ENCODE peak calls at places on chromosomes 3 and 15, in eight cellular contexts. N, V, E, F, W, Z, L and R are unnamed samples.

GRCh38 chr3:29164825-29165224 is 116.0 kb upstream of the RBMS3 start:
- DNase-seq in V (no peak), W (no peak), N (no peak), E (no peak), L (peak), F (no peak), Z (no peak), R (no peak)

GRCh38 chr3:48429416-48430358 is at the start of gene PLXNB1:
- DNase-seq in Z (no peak), E (peak), F (peak), L (peak), N (peak), V (peak), W (peak), R (peak)

GRCh38 chr3:149367021-149367840 is 10.2 kb downstream of the TM4SF1 start:
- DNase-seq in V (no peak), F (no peak), L (no peak), E (no peak), N (no peak), W (no peak), Z (peak), R (no peak)

GRCh38 chr3:33391255-33391995 is 48.8 kb downstream of the UBP1 start:
- DNase-seq in F (no peak), V (no peak), Z (no peak), W (no peak), N (no peak), L (no peak), E (no peak), R (no peak)

GRCh38 chr3:189766416-189766815 is 135.2 kb downstream of the TP63 start:
- DNase-seq in V (no peak), W (no peak), L (no peak), Z (no peak), F (peak), E (no peak), N (no peak), R (no peak)

GRCh38 chr15:23503546-23503945 is 56.5 kb upstream of the GOLGA6L2 start:
- DNase-seq in E (no peak), W (no peak), V (no peak), F (no peak), L (no peak), N (no peak), Z (no peak), R (no peak)

GRCh38 chr3:115275897-115276296 is 128.8 kb upstream of the ZBTB20 start:
- DNase-seq in F (peak), L (peak), E (no peak), W (no peak), V (no peak), N (no peak), Z (no peak), R (no peak)

GRCh38 chr15:59437777-59438574 is at the start of gene FAM81A:
- DNase-seq in L (peak), W (peak), N (peak), V (peak), F (peak), Z (no peak), E (peak), R (peak)

GRCh38 chr3:115838786-115839185 is 215.5 kb downstream of the GAP43 start:
- DNase-seq in E (no peak), W (no peak), F (no peak), L (no peak), Z (no peak), V (no peak), N (no peak), R (no peak)

GRCh38 chr15:55942332-55942731 is 51.1 kb downstream of the NEDD4 start:
- DNase-seq in L (no peak), W (no peak), E (no peak), Z (no peak), N (no peak), F (no peak), V (no peak), R (no peak)

GRCh38 chr3:177354461-177354860 is 157.2 kb upstream of the TBL1XR1 start:
- DNase-seq in L (no peak), F (no peak), E (no peak), N (no peak), V (no peak), W (no peak), Z (no peak), R (no peak)

GRCh38 chr3:23659840-23660430 is 145.8 kb upstream of the UBE2E1 start:
- DNase-seq in E (peak), N (no peak), V (no peak), Z (no peak), F (no peak), L (no peak), W (no peak), R (no peak)

GRCh38 chr3:56467108-56467507 is 1.2 kb downstream of the ERC2 start:
- DNase-seq in E (no peak), V (peak), Z (no peak), F (peak), L (peak), N (peak), W (no peak), R (peak)

GRCh38 chr15:56963719-56964118 is 45.3 kb downstream of the TCF12 start:
- DNase-seq in L (peak), V (no peak), W (no peak), E (no peak), N (no peak), Z (no peak), F (peak), R (no peak)

GRCh38 chr3:192851821-192852352 is 65.8 kb downstream of the MB21D2 start:
- DNase-seq in Z (peak), N (peak), E (no peak), L (peak), F (peak), V (no peak), W (peak), R (peak)

GRCh38 chr3:50134367-50134766 is 20.8 kb upstream of the SEMA3F start:
- DNase-seq in V (no peak), N (no peak), F (no peak), E (no peak), Z (no peak), L (no peak), W (no peak), R (no peak)

GRCh38 chr15:23616536-23616935 is 31.1 kb downstream of the MAGEL2 start:
- DNase-seq in W (no peak), E (no peak), Z (no peak), L (no peak), V (no peak), N (no peak), F (no peak), R (no peak)

GRCh38 chr3:156676467-156677119 is 2.2 kb downstream of the TIPARP start:
- DNase-seq in L (no peak), F (peak), Z (no peak), W (no peak), N (no peak), E (peak), V (no peak), R (no peak)

GRCh38 chr3:126033765-126034164 is 50.2 kb downstream of the SLC41A3 start:
- DNase-seq in F (no peak), L (no peak), W (peak), E (no peak), N (no peak), Z (no peak), V (no peak), R (no peak)

GRCh38 chr3:155076888-155077287 is 3.2 kb upstream of the MME start:
- DNase-seq in L (peak), V (no peak), Z (no peak), E (no peak), W (no peak), N (no peak), F (no peak), R (no peak)

GRCh38 chr3:11665331-11665730 is 21.6 kb upstream of the VGLL4 start:
- DNase-seq in Z (no peak), E (no peak), W (no peak), L (no peak), V (no peak), F (no peak), N (no peak), R (no peak)

GRCh38 chr15:38128389-38128788 is 124.2 kb upstream of the SPRED1 start:
- DNase-seq in N (no peak), V (no peak), F (peak), Z (no peak), L (peak), E (no peak), W (no peak), R (no peak)

GRCh38 chr3:72145506-72146380 is 360.8 kb upstream of the PROK2 start:
- DNase-seq in W (no peak), E (no peak), V (no peak), L (peak), F (peak), N (no peak), Z (no peak), R (no peak)

GRCh38 chr15:40238481-40238926 is 359 bp upstream of the PAK6 start:
- DNase-seq in F (no peak), E (no peak), V (peak), Z (no peak), W (peak), L (no peak), N (no peak), R (no peak)

GRCh38 chr15:99452010-99452409 is 113.8 kb upstream of the MEF2A start:
- DNase-seq in N (no peak), Z (no peak), E (no peak), F (no peak), W (peak), L (no peak), V (peak), R (peak)

GRCh38 chr3:64152100-64152499 is 73.2 kb downstream of the PRICKLE2 start:
- DNase-seq in F (peak), N (no peak), W (peak), L (peak), Z (no peak), E (no peak), V (no peak), R (no peak)

GRCh38 chr3:8737301-8737700 is 3.7 kb downstream of the CAV3 start:
- DNase-seq in W (no peak), V (no peak), N (no peak), F (no peak), E (no peak), L (no peak), Z (no peak), R (no peak)

GRCh38 chr15:31352911-31353811 is 26.5 kb downstream of the KLF13 start:
- DNase-seq in E (peak), F (peak), W (peak), L (peak), Z (no peak), N (peak), V (no peak), R (peak)

GRCh38 chr3:78894787-78895186 is 873.0 kb downstream of the ROBO1 start:
- DNase-seq in Z (no peak), V (no peak), N (no peak), W (no peak), F (no peak), E (no peak), L (no peak), R (no peak)

GRCh38 chr3:93843981-93844380 is 129.7 kb downstream of the PROS1 start:
- DNase-seq in E (no peak), V (no peak), N (peak), Z (peak), F (peak), L (peak), W (no peak), R (no peak)

GRCh38 chr15:66805207-66805975 is 103.4 kb downstream of the SMAD6 start:
- DNase-seq in F (no peak), V (no peak), N (peak), E (no peak), Z (no peak), L (peak), W (no peak), R (no peak)

GRCh38 chr15:60392986-60393811 is 4.6 kb downstream of the ANXA2 start:
- DNase-seq in E (no peak), W (peak), N (peak), V (no peak), L (peak), F (peak), Z (peak), R (no peak)

GRCh38 chr3:66761093-66761780 is 236.9 kb upstream of the KBTBD8 start:
- DNase-seq in F (no peak), V (no peak), E (no peak), N (no peak), Z (no peak), L (peak), W (no peak), R (no peak)

GRCh38 chr15:90316139-90316538 is 35.9 kb upstream of the ZNF774 start:
- DNase-seq in W (peak), N (no peak), F (no peak), Z (no peak), L (no peak), E (no peak), V (peak), R (no peak)

DNA sequence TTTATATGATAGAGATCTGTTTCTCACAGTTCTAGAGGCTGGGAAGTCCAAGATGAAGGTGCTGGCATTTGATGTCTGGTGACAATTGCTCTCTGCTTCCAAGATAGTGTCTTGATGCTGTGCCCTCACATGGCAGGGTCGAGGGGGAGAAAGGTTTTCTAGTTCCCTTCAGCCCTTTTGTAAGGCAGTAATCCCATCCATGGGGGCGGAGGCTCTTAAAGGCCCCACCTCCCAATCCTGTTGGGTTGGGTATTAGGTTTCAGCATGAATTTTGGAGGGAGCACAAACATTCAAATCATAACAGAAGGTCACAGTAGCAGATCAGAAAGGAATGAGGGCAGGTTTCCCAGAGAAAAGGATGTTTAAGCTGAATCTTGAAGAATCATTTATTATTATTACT is 601.7 kb upstream of the ZNF717 start:
- DNase-seq in V (no peak), Z (no peak), W (no peak), F (no peak), E (no peak), N (no peak), L (no peak), R (no peak)
- H3K4me3 ChIP-seq in V (no peak), Z (no peak), W (no peak), F (no peak), E (no peak), N (no peak), L (no peak), R (no peak)

GRCh38 chr15:80211976-80212375 is 40.0 kb downstream of the CTXND1 start:
- DNase-seq in Z (no peak), V (no peak), L (no peak), N (no peak), E (no peak), F (no peak), W (no peak), R (no peak)
- H3K4me3 ChIP-seq in Z (no peak), V (no peak), L (no peak), N (no peak), E (no peak), F (no peak), W (no peak), R (no peak)

DNA sequence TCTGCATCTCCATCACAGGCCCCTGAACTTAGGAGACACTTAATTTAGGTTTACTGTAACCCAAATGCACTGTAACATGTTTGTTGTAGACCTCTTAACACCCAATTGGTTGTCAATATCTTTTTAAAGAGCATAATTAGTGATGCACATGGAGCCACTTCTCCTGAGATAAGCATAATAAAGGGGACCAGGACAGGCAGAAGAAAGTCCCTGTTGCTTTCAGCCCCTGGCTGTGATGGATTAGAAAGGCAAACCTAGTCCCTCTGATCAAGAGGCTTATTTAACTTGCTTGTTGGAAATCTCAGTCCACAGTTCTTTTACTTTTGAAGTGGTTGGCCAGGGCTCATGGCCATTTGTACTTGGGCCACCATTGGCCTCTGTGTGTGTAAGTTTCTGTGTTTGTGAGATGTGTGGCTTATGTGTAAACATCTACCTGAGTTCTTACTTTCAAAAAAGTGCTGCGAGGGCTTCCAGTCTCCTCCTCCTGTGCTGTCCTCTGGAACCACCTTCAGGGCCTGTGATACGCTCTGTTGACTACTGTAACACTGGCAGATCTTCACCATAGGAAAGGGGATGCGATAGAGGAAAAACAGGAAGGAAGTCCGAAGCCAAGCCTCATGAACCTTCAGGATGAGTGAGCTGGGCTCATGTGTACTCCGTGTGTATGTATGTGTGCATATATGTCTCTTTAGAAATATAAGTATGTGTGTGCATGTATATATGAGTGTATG is 136.2 kb downstream of the EPHB1 start:
- DNase-seq in W (peak), Z (no peak), V (no peak), N (no peak), L (no peak), E (no peak), F (no peak), R (no peak)
- H3K4me3 ChIP-seq in W (no peak), Z (no peak), V (no peak), N (no peak), L (no peak), E (no peak), F (no peak), R (no peak)

DNA sequence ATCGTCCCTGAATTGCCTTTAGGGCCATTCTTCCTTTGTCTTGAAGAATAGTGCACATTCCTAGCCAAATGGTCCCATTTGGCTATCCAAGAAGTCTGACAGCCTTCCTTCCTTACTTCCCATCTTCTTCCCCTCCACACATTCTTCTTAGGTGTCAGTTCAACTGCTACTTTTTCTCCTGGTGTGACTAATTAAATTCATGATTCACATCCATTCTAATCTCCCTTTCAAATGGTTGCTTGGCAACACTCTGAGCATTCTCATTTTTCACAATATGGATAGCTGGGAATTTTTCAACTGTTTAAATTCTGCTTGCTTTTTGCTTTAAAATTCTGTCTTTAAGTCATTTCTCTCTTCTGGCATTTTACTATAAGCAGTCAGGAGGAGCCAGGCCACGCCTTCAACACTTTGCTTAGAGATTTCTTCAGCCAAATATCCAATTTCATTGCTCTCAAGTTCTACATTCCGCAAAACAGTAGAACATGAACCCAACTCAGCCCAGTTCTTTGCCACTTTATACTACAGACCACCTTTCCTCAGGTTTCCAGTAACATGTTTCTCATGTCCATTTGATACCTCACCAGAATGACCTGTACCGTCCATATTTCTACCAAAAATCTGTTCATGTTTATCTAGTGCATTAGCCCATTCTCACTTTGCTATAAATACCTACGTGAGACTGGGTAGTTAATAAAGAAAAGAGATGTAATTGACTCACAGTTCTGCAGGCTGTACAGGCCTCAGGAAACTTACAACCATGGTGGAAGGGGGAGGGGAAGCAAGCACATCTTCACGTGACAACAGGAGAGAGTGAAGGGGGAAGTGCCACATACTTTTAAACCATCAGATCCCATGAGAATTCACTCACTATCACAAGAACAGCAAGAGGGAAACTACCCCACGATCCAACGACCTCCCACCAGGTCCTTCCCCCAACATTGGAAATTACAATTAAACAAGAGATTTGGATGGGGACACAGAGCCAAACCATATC is 31.9 kb upstream of the MCF2L2 start:
- DNase-seq in V (no peak), F (no peak), L (no peak), E (peak), Z (no peak), W (no peak), N (no peak), R (no peak)
- H3K4me3 ChIP-seq in V (no peak), F (no peak), L (no peak), E (no peak), Z (no peak), W (no peak), N (no peak), R (no peak)

GRCh38 chr3:36380171-36381031 is at the start of gene STAC:
- DNase-seq in L (no peak), V (peak), Z (no peak), N (no peak), E (no peak), F (peak), W (no peak), R (no peak)

DNA sequence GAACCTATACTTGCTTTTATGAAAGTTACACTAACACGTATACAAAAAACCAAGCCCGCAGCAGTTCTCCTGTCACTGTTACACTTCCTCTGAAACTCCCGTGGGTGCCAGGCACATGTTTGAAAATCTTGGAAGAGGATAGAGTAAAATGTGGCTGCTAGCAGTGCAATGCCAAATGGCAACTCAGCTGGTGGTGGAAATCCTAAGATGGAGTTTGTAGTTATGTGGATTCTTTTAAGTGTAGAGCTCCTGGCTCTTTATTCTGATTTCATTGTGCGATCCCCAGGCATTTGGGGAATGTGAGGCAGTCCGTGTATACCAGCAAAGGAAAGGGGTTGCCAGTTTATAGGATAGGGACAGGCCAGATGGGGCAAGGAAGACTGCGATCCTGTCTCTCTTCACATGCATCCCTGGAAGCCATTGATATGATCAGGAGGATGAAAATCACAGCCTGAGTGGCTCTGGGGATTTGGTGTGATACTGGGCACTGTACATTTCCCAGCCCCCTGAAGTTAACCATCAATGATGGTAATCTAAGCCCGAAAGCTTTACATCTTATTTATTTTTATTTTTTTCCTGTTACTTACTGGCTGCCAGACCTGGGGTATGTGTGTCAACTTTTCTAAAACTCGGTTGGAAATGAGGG is 1.1 kb downstream of the STAC start:
- DNase-seq in W (no peak), V (no peak), E (no peak), F (peak), L (no peak), Z (no peak), N (no peak), R (no peak)
- H3K4me3 ChIP-seq in W (peak), V (peak), E (no peak), F (peak), L (peak), Z (peak), N (no peak), R (no peak)

GRCh38 chr3:20066848-20067617 is 26.8 kb downstream of the KAT2B start:
- DNase-seq in Z (no peak), V (no peak), F (peak), N (no peak), L (peak), W (peak), E (no peak), R (no peak)

GRCh38 chr3:20064387-20064786 is 24.1 kb downstream of the KAT2B start:
- DNase-seq in F (no peak), N (no peak), Z (no peak), L (no peak), E (no peak), W (no peak), V (no peak), R (no peak)

GRCh38 chr3:20064796-20065564 is 24.7 kb downstream of the KAT2B start:
- DNase-seq in V (no peak), W (no peak), L (no peak), F (no peak), E (no peak), N (no peak), Z (no peak), R (no peak)

GRCh38 chr3:20068512-20069177 is 28.4 kb downstream of the KAT2B start:
- DNase-seq in N (no peak), Z (no peak), E (no peak), F (no peak), W (no peak), L (no peak), V (no peak), R (no peak)

GRCh38 chr3:20066079-20066478 is 25.8 kb downstream of the KAT2B start:
- DNase-seq in L (no peak), W (no peak), F (no peak), Z (no peak), N (no peak), V (no peak), E (no peak), R (no peak)
- H3K4me3 ChIP-seq in L (no peak), W (no peak), F (no peak), Z (no peak), N (no peak), V (no peak), E (no peak), R (no peak)

GRCh38 chr15:65354835-65355172 is 23.0 kb downstream of the IGDCC3 start:
- DNase-seq in V (peak), N (no peak), W (no peak), F (no peak), L (no peak), Z (no peak), E (no peak), R (no peak)
- H3K4me3 ChIP-seq in V (peak), N (no peak), W (peak), F (no peak), L (no peak), Z (no peak), E (no peak), R (peak)